ENCODE peak calls at places on chromosomes 13 and 19, in five cellular contexts. S is effector memory CD4-positive, alpha-beta T cell; O is right cardiac atrium; B is PC-9; R is psoas muscle. Y is an unnamed sample.
A peak's percentile ranks its signal among the peaks of the same experiment; 100 is the strongest.

GRCh38 chr13:45544520-45544919 is 71.0 kb downstream of the ERICH6B start:
- DNase-seq in S (no peak), R (no peak), B (no peak), O (no peak), Y (no peak)

GRCh38 chr19:22617614-22618325 is 16.4 kb upstream of the ZNF492 start:
- DNase-seq in B (no peak), R (no peak), O (peak; percentile 91), S (no peak), Y (peak; percentile 69)

GRCh38 chr13:26247011-26247410 is 6.9 kb upstream of the CDK8 start:
- DNase-seq in S (no peak), R (no peak), O (no peak), B (no peak), Y (no peak)

GRCh38 chr13:48233097-48233885 is at the start of gene ITM2B:
- DNase-seq in S (peak; percentile 56), O (peak; percentile 93), B (peak; percentile 44), R (peak; percentile 88), Y (peak; percentile 92)

GRCh38 chr13:89862691-89863036 is 1484.8 kb upstream of the MIR17HG start:
- DNase-seq in R (no peak), S (no peak), B (no peak), O (no peak), Y (no peak)

GRCh38 chr19:20423381-20424207 is 142.0 kb downstream of the ZNF737 start:
- DNase-seq in S (no peak), R (peak; percentile 74), O (peak; percentile 90), B (peak; percentile 8), Y (peak; percentile 70)

GRCh38 chr13:71169125-71169524 is 697.9 kb downstream of the DACH1 start:
- DNase-seq in O (no peak), R (no peak), B (no peak), S (no peak), Y (no peak)

GRCh38 chr13:113216165-113217056 is 7.0 kb downstream of the CUL4A start:
- DNase-seq in S (no peak), B (peak; percentile 73), R (peak; percentile 81), O (peak; percentile 75), Y (no peak)

GRCh38 chr13:81058916-81059290 is 718.0 kb upstream of the SPRY2 start:
- DNase-seq in B (no peak), R (no peak), S (no peak), O (no peak), Y (no peak)

GRCh38 chr13:43331676-43332075 is 308.3 kb downstream of the DNAJC15 start:
- DNase-seq in B (no peak), O (no peak), R (no peak), S (no peak), Y (no peak)

GRCh38 chr13:111022886-111023285 is 92.2 kb upstream of the ARHGEF7 start:
- DNase-seq in O (no peak), R (no peak), S (no peak), B (no peak), Y (no peak)

GRCh38 chr19:35955881-35956634 is 19.9 kb downstream of the LRFN3 start:
- DNase-seq in R (no peak), B (no peak), O (no peak), S (no peak), Y (no peak)

GRCh38 chr19:28737021-28737525 is 475.9 kb downstream of the UQCRFS1 start:
- DNase-seq in B (no peak), O (no peak), S (no peak), R (no peak), Y (no peak)

GRCh38 chr13:31321457-31321856 is 121.7 kb downstream of the B3GLCT start:
- DNase-seq in O (no peak), B (no peak), S (no peak), R (no peak), Y (no peak)

GRCh38 chr19:39497850-39498261 is 891 bp upstream of the DLL3 start:
- DNase-seq in S (no peak), R (no peak), B (peak; percentile 44), O (peak; percentile 63), Y (peak; percentile 55)

GRCh38 chr19:49335784-49336481 is 727 bp downstream of the CD37 start:
- DNase-seq in B (no peak), R (no peak), S (no peak), O (no peak), Y (peak; percentile 26)

GRCh38 chr13:114041493-114041892 is 67.6 kb upstream of the C13orf46 start:
- DNase-seq in O (no peak), S (no peak), B (no peak), R (no peak), Y (no peak)

GRCh38 chr19:46904114-46905060 is 43.6 kb downstream of the ARHGAP35 start:
- DNase-seq in B (no peak), O (peak; percentile 69), S (no peak), R (peak; percentile 69), Y (no peak)

GRCh38 chr13:65585346-65585745 is 1644.8 kb downstream of the PCDH9 start:
- DNase-seq in B (no peak), O (peak; percentile 28), S (no peak), R (no peak), Y (no peak)

GRCh38 chr19:35211545-35212230 is 16.9 kb downstream of the FAM187B start:
- DNase-seq in B (no peak), S (peak; percentile 81), O (peak; percentile 81), R (peak; percentile 73), Y (peak; percentile 86)

GRCh38 chr13:65032825-65033224 is 2197.3 kb downstream of the PCDH9 start:
- DNase-seq in R (no peak), O (no peak), S (no peak), B (no peak), Y (no peak)

GRCh38 chr19:38303517-38304351 is at the start of gene C19orf33:
- DNase-seq in R (no peak), B (peak; percentile 91), O (peak; percentile 69), S (no peak), Y (no peak)
- H3K4me3 ChIP-seq in R (no peak within 1 kb of the TSS), B (peak within 1 kb of the TSS; percentile 72), O (no peak within 1 kb of the TSS), S (no peak within 1 kb of the TSS), Y (no peak within 1 kb of the TSS)

GRCh38 chr19:18317998-18318800 is 4.7 kb downstream of the LSM4 start:
- DNase-seq in R (no peak), B (no peak), O (peak; percentile 86), S (peak; percentile 35), Y (no peak)

GRCh38 chr19:18321729-18322091 is 1.2 kb downstream of the LSM4 start:
- DNase-seq in R (no peak), B (no peak), S (no peak), O (no peak), Y (no peak)

GRCh38 chr19:18322318-18322758 is 538 bp downstream of the LSM4 start:
- DNase-seq in R (no peak), S (no peak), O (peak; percentile 79), B (no peak), Y (peak; percentile 67)

GRCh38 chr19:18320865-18321728 is 1.8 kb downstream of the LSM4 start:
- DNase-seq in S (no peak), B (no peak), O (no peak), R (no peak), Y (no peak)

DNA sequence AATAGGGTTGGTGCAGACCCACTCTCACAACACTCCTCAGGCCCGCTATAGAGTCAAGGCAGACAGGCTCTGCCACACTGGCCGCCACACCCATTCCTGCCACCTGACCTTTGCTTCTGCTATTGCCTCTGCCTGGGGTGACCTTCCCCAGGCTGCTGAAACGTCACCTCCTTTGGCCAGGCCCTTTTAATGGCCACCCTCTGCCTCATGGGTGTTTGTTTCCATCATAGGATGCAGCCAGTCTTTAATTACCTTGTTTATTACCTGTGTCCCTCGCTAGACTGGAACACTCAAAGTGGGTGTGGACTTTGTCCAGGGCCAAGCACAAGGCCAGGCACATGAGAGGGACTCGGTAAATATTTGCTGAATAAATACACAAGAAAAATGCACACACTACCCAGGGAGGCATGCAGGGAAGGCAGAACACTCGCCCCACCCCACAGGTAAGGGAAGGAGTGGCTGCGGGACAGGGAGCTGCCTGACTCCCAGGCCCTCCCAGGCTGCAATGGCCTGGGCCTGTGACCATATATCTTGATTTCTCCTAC is 3.2 kb downstream of the LSM4 start:
- DNase-seq in O (no peak), R (no peak), B (no peak), S (no peak), Y (peak; percentile 50)
- H3K4me1 ChIP-seq in O (peaks cover 6% of the 10 kb centered on the region), R (peaks cover 38% of the 10 kb centered on the region), B (peaks cover 37% of the 10 kb centered on the region), S (peaks cover 53% of the 10 kb centered on the region), Y (peaks cover 4% of the 10 kb centered on the region)

GRCh38 chr19:918481-919156 is 1.5 kb downstream of the KISS1R start:
- DNase-seq in O (no peak), R (no peak), S (no peak), B (no peak), Y (peak; percentile 70)

GRCh38 chr19:916645-917322 is 349 bp upstream of the KISS1R start:
- DNase-seq in S (no peak), O (no peak), R (no peak), B (no peak), Y (no peak)

GRCh38 chr19:917323-918151 is at the start of gene KISS1R:
- DNase-seq in S (no peak), R (no peak), O (peak; percentile 57), B (peak; percentile 38), Y (peak; percentile 82)

GRCh38 chr19:919157-920050 is 2.3 kb downstream of the KISS1R start:
- DNase-seq in B (peak; percentile 58), S (no peak), R (no peak), O (no peak), Y (peak; percentile 77)

GRCh38 chr19:918152-918437 is 962 bp downstream of the KISS1R start:
- DNase-seq in B (no peak), S (no peak), O (no peak), R (no peak), Y (no peak)
- H3K4me3 ChIP-seq in B (no peak overlapping the region), S (peak overlapping the region; percentile 58), O (no peak overlapping the region), R (no peak overlapping the region), Y (no peak overlapping the region)

GRCh38 chr19:41565384-41565730 is 10.6 kb upstream of the CEACAM21 start:
- DNase-seq in O (no peak), R (no peak), B (no peak), S (no peak), Y (no peak)
- H3K4me1 ChIP-seq in O (no peaks in the 10 kb centered on the region), R (no peaks in the 10 kb centered on the region), B (no peaks in the 10 kb centered on the region), S (peaks cover 24% of the 10 kb centered on the region), Y (no peaks in the 10 kb centered on the region)

DNA sequence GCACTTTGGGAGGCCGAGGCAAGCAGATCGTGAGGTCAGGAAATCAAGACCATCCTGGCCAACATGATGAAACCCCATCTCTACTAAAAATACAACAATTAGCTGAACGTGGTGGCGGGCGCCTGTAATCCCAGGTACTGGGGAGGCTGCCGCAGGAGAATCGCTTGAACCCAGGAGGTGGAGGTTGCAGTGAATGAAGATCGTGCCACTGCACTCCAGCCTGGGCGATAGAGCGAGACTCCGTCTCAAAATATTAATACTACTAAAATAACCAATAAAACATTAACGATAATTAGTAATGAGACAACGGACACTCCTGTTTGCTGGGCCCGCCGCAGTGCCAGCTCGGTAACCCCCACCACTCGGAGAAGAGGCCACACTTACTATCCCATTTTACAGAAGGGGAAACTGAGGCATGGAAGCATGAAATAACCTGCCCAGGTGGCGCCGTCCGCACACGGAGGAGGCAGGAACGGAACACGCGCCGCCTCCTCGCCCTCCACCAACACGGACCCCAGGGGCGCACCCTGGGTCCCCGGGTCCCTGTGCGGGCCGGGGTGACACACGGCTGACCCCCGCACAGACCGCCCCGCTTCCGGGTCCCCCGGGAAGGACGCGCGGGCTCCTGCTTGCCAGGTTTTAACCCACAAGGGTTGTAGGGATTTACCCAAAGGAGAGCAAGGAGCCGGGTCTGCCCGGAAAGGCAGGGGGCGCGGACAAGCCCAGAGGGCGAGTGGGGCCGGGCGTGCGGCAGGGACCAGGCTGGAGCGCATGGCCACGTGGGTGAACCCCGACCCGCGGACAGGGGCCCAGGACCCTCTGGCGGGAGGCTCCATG is 1.6 kb downstream of the R3HDM4 start:
- DNase-seq in R (no peak), S (no peak), O (peak; percentile 65), B (no peak), Y (peak; percentile 75)
- H3K4me3 ChIP-seq in R (no peak overlapping the region), S (no peak overlapping the region), O (no peak overlapping the region), B (no peak overlapping the region), Y (no peak overlapping the region)